ENCODE peak calls at places on chromosomes 2 and 18, in six cellular contexts. G is adrenal gland, B is heart right ventricle, L is K562, I is transverse colon, C is tibial nerve. F is an unnamed sample. For H3K4me1, the result is how much of the 10 kb centered on the place peaks cover.

GRCh38 chr2:203798296-203799157 is 69.0 kb upstream of the CTLA4 start:
- DNase-seq in G (no peak), B (no peak), L (no peak), I (no peak), C (no peak), F (no peak)

GRCh38 chr2:12727085-12727484 is 10.3 kb downstream of the TRIB2 start:
- DNase-seq in G (no peak), B (no peak), L (no peak), I (no peak), C (no peak), F (no peak)

GRCh38 chr18:9826666-9827065 is 59.1 kb upstream of the TXNDC2 start:
- DNase-seq in G (no peak), B (no peak), L (no peak), I (no peak), C (no peak), F (no peak)

GRCh38 chr2:160719116-160719515 is 225.5 kb upstream of the RBMS1 start:
- DNase-seq in G (no peak), B (no peak), L (no peak), I (no peak), C (no peak), F (no peak)

GRCh38 chr2:133884739-133885381 is 316.6 kb upstream of the NCKAP5 start:
- DNase-seq in G (no peak), B (no peak), L (no peak), I (no peak), C (no peak), F (no peak)

GRCh38 chr2:233926806-233927205 is 9.6 kb downstream of the TRPM8 start:
- DNase-seq in G (no peak), B (no peak), L (no peak), I (no peak), C (no peak), F (no peak)

GRCh38 chr18:45060102-45060501 is 379.4 kb downstream of the SETBP1 start:
- DNase-seq in G (no peak), B (no peak), L (peak), I (no peak), C (no peak), F (no peak)

GRCh38 chr2:86107031-86107430 is 996 bp downstream of the PTCD3 start:
- DNase-seq in G (no peak), B (no peak), L (no peak), I (no peak), C (no peak), F (no peak)

GRCh38 chr2:20560891-20561702 is 89.8 kb downstream of the HS1BP3 start:
- DNase-seq in G (no peak), B (no peak), L (no peak), I (no peak), C (no peak), F (no peak)

GRCh38 chr2:97741251-97741650 is 27.9 kb downstream of the ZAP70 start:
- DNase-seq in G (no peak), B (no peak), L (no peak), I (no peak), C (no peak), F (no peak)

GRCh38 chr18:32362484-32362883 is 108.2 kb downstream of the GAREM1 start:
- DNase-seq in G (no peak), B (no peak), L (no peak), I (no peak), C (no peak), F (no peak)

GRCh38 chr2:205800804-205801203 is 118.5 kb downstream of the NRP2 start:
- DNase-seq in G (no peak), B (no peak), L (no peak), I (peak), C (no peak), F (no peak)

GRCh38 chr2:205633994-205634393 is 48.3 kb upstream of the NRP2 start:
- DNase-seq in G (no peak), B (no peak), L (no peak), I (no peak), C (no peak), F (no peak)

GRCh38 chr2:42962521-42962953 is 170.2 kb upstream of the HAAO start:
- DNase-seq in G (no peak), B (no peak), L (no peak), I (no peak), C (no peak), F (no peak)

GRCh38 chr18:11309172-11309571 is 159.8 kb upstream of the PIEZO2 start:
- DNase-seq in G (no peak), B (no peak), L (peak), I (no peak), C (no peak), F (no peak)
- TF ChIP-seq CTCF in G (peak), B (no peak), L (no peak), I (no peak), C (no peak), F (no peak)

GRCh38 chr2:177396630-177397460 is 4.3 kb downstream of the AGPS start:
- DNase-seq in G (no peak), B (no peak), L (no peak), I (no peak), C (no peak), F (peak)
- H3K4me1 ChIP-seq in G (under half), B (half or more), L (under half), I (half or more), C (under half), F (half or more)

GRCh38 chr2:82779981-82780380 is 1679.1 kb downstream of the SUCLG1 start:
- DNase-seq in G (no peak), B (no peak), L (peak), I (no peak), C (no peak), F (no peak)

DNA sequence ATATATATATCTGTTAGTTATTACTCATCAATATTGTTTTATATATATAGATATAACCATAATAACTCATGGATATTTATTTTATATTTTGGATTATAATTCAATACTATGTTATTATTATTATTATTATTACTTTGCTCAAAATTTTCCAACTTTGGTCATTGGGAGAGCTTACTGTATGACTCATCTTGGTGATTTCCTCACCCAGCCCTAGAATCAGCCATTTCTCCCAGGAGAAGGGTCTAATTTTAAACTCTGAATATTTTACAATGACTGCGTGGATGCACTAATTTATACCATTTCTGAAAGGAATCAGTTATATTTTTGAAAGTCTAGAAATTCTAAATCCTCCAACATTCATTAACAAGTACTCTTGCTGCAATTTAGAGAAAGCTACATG is 1677.6 kb downstream of the SUCLG1 start:
- DNase-seq in G (no peak), B (no peak), L (no peak), I (no peak), C (no peak), F (no peak)
- TF ChIP-seq CTCF in G (no peak), B (no peak), L (no peak), I (no peak), C (no peak), F (no peak)

GRCh38 chr2:207245526-207245925 is 79.8 kb upstream of the KLF7 start:
- DNase-seq in G (no peak), B (no peak), L (no peak), I (no peak), C (no peak), F (no peak)
- H3K4me1 ChIP-seq in G (under half), B (under half), L (under half), I (under half), C (under half), F (under half)

GRCh38 chr2:105181282-105181681 is 60.3 kb upstream of the GPR45 start:
- DNase-seq in G (no peak), B (no peak), L (no peak), I (no peak), C (no peak), F (no peak)

GRCh38 chr2:105177546-105178254 is 63.8 kb upstream of the GPR45 start:
- DNase-seq in G (no peak), B (no peak), L (no peak), I (no peak), C (no peak), F (no peak)

GRCh38 chr2:105180491-105180972 is 61.0 kb upstream of the GPR45 start:
- DNase-seq in G (no peak), B (no peak), L (no peak), I (peak), C (no peak), F (no peak)

GRCh38 chr2:105177008-105177407 is 64.5 kb upstream of the GPR45 start:
- DNase-seq in G (no peak), B (no peak), L (no peak), I (no peak), C (no peak), F (no peak)

GRCh38 chr2:105179469-105180372 is 61.8 kb upstream of the GPR45 start:
- DNase-seq in G (peak), B (no peak), L (peak), I (peak), C (no peak), F (no peak)
- TF ChIP-seq CTCF in G (peak), B (peak), L (peak), I (peak), C (no peak), F (peak)

GRCh38 chr2:36408198-36408703 is 52.7 kb downstream of the CRIM1 start:
- DNase-seq in G (no peak), B (no peak), L (no peak), I (no peak), C (no peak), F (no peak)
- H3K4me1 ChIP-seq in G (under half), B (half or more), L (under half), I (half or more), C (under half), F (half or more)

F was measured in Caco-2.